ENCODE peak calls at places on chromosomes 4 and X, in five cellular contexts. V is GDM1; N is transverse colon; Y is RKO; G is activated CD4-positive, alpha-beta T cell treated with anti-CD3 and anti-CD28 coated beads, Interleukin-2, amount 50 U/mL, for 1 hour. F is an unnamed sample.

GRCh38 chr4:165569031-165569430 is 190.2 kb downstream of the CPE start:
- DNase-seq in V (no peak), N (no peak), Y (no peak), G (no peak), F (no peak)

GRCh38 chr4:86957214-86957613 is 22.4 kb downstream of the AFF1 start:
- DNase-seq in V (no peak), N (no peak), Y (no peak), G (no peak), F (no peak)

GRCh38 chr4:99617374-99617773 is 40.3 kb downstream of the C4orf54 start:
- DNase-seq in V (no peak), N (no peak), Y (no peak), G (no peak), F (peak)

GRCh38 chr4:22216278-22216677 is 267.7 kb upstream of the KCNIP4 start:
- DNase-seq in V (no peak), N (no peak), Y (no peak), G (no peak), F (no peak)

GRCh38 chr4:13944095-13944501 is 316.6 kb upstream of the BOD1L1 start:
- DNase-seq in V (no peak), N (no peak), Y (no peak), G (no peak), F (no peak)

GRCh38 chr4:9952415-9952950 is 68.8 kb downstream of the SLC2A9 start:
- DNase-seq in V (no peak), N (no peak), Y (no peak), G (no peak), F (no peak)

GRCh38 chrX:136692271-136692670 is 44.3 kb downstream of the CD40LG start:
- DNase-seq in V (no peak), N (no peak), Y (no peak), G (no peak), F (no peak)

GRCh38 chrX:103941201-103941975 is 21.0 kb upstream of the TMSB15B start:
- DNase-seq in V (no peak), N (no peak), Y (peak), G (no peak), F (peak)

GRCh38 chrX:21374163-21374993 is at the start of gene CNKSR2:
- DNase-seq in V (peak), N (peak), Y (no peak), G (peak), F (peak)

GRCh38 chr4:13178621-13179020 is 305.5 kb downstream of the RAB28 start:
- DNase-seq in V (no peak), N (no peak), Y (no peak), G (no peak), F (no peak)

GRCh38 chr4:138192113-138192512 is 50.0 kb downstream of the SLC7A11 start:
- DNase-seq in V (no peak), N (no peak), Y (peak), G (no peak), F (no peak)

GRCh38 chr4:785332-786073 is 40.4 kb downstream of the CPLX1 start:
- DNase-seq in V (no peak), N (no peak), Y (no peak), G (no peak), F (peak)

F was measured in adrenal gland.